ENCODE peak calls at places on chromosomes 6 and 20, in four cellular contexts. R is BE2C, E is cardiac muscle cell, J is fibroblast of mammary gland. Z is an unnamed sample.

GRCh38 chr6:29016559-29017427 is 11.7 kb upstream of the ZNF311 start:
- DNase-seq in R (peak), J (peak), E (peak), Z (peak)

GRCh38 chr6:166626177-166627038 is 643 bp downstream of the RPS6KA2 start:
- DNase-seq in R (peak), J (peak), E (peak), Z (no peak)

GRCh38 chr20:54981181-54981580 is 505.8 kb downstream of the DOK5 start:
- DNase-seq in R (no peak), J (no peak), E (no peak), Z (no peak)

GRCh38 chr20:36992802-36993334 is 41.4 kb upstream of the SAMHD1 start:
- DNase-seq in R (no peak), J (no peak), E (no peak), Z (no peak)

GRCh38 chr20:23641936-23642751 is 4.4 kb upstream of the CST3 start:
- DNase-seq in E (no peak), R (peak), J (peak), Z (peak)

GRCh38 chr6:116556065-116556464 is 2.5 kb downstream of the CALHM4 start:
- DNase-seq in J (peak), R (no peak), E (no peak), Z (peak)

GRCh38 chr6:154295733-154296132 is 60.9 kb downstream of the IPCEF1 start:
- DNase-seq in R (no peak), J (no peak), E (no peak), Z (no peak)

GRCh38 chr20:54231006-54231405 is 23.1 kb downstream of the PFDN4 start:
- DNase-seq in J (no peak), R (no peak), E (no peak), Z (no peak)

GRCh38 chr20:47148059-47148458 is 208.4 kb downstream of the ZMYND8 start:
- DNase-seq in J (no peak), E (no peak), R (no peak), Z (no peak)
- TF ChIP-seq CTCF in J (no peak), E (no peak), R (no peak), Z (no peak)

GRCh38 chr6:56760842-56761241 is 118.2 kb upstream of the DST start:
- DNase-seq in R (no peak), E (no peak), J (no peak), Z (no peak)

GRCh38 chr6:56766806-56767178 is 124.1 kb upstream of the DST start:
- DNase-seq in E (no peak), R (no peak), J (peak), Z (peak)

GRCh38 chr6:56765494-56765893 is 122.8 kb upstream of the DST start:
- DNase-seq in R (no peak), E (no peak), J (peak), Z (no peak)

GRCh38 chr6:56766139-56766805 is 123.6 kb upstream of the DST start:
- DNase-seq in E (no peak), J (no peak), R (no peak), Z (no peak)

GRCh38 chr6:56764081-56764566 is 121.4 kb upstream of the DST start:
- DNase-seq in R (peak), E (no peak), J (peak), Z (peak)
- TF ChIP-seq CTCF in R (peak), E (peak), J (peak), Z (peak)

DNA sequence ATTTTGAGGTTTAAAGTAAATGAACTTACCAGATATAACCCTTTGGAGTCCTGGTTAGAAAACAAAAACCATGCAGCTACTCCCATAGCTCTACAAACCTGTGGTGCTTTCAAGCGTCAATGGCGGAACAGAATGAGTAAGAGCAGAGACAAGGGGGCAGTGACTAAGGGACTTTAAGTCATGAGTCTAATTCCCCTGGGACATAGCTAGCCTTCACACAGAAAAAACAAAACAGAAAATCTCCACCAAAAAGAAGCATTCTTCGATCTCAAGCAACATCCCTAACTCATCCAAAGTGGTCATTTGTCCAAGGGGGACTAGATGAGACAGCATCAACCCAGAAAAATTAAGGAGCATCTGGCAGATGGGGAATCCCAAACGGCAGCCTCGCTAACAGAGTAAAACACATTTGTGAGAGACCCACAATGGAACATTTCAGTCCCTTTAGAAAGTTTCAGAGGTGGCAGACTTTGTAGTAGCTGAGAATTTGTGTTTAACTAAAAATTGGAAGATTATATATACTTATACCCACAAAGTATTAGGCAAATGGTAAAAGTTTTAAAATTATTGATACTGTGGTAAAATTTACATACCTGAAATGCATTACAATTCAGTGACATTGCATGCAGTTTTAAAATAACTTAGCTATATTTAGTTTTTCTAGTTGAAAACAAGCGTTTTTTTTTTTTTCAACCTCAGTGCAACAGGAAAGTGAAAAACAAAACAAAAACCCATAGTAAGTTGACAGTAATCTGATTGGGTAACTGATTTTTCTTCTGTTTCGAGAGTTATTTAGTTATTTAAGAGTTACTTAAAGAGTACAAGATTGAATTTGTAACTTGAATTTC is 67.5 kb downstream of the KCNQ5 start:
- DNase-seq in R (no peak), E (no peak), J (peak), Z (no peak)
- TF ChIP-seq CTCF in R (no peak), E (no peak), J (no peak), Z (no peak)

GRCh38 chr20:19649041-19649440 is 109.0 kb upstream of the RIN2 start:
- DNase-seq in R (no peak), J (no peak), E (no peak), Z (no peak)

GRCh38 chr20:19652591-19653026 is 105.4 kb upstream of the RIN2 start:
- DNase-seq in R (no peak), E (no peak), J (no peak), Z (no peak)

GRCh38 chr20:19644085-19644484 is 114.0 kb upstream of the RIN2 start:
- DNase-seq in J (no peak), E (no peak), R (no peak), Z (no peak)

GRCh38 chr20:19646963-19647362 is 111.1 kb upstream of the RIN2 start:
- DNase-seq in E (no peak), J (no peak), R (no peak), Z (no peak)

GRCh38 chr20:19647992-19648391 is 110.1 kb upstream of the RIN2 start:
- DNase-seq in E (no peak), J (no peak), R (no peak), Z (no peak)
- TF ChIP-seq CTCF in E (no peak), J (no peak), R (no peak), Z (no peak)

GRCh38 chr6:136383271-136383670 is 93.6 kb upstream of the BCLAF1 start:
- DNase-seq in J (peak), R (no peak), E (no peak), Z (no peak)

GRCh38 chr6:136382676-136383075 is 93.0 kb upstream of the BCLAF1 start:
- DNase-seq in E (no peak), J (no peak), R (no peak), Z (no peak)

GRCh38 chr6:136378888-136379287 is 89.2 kb upstream of the BCLAF1 start:
- DNase-seq in E (no peak), R (no peak), J (peak), Z (no peak)
- TF ChIP-seq CTCF in E (no peak), R (peak), J (peak), Z (peak)

DNA sequence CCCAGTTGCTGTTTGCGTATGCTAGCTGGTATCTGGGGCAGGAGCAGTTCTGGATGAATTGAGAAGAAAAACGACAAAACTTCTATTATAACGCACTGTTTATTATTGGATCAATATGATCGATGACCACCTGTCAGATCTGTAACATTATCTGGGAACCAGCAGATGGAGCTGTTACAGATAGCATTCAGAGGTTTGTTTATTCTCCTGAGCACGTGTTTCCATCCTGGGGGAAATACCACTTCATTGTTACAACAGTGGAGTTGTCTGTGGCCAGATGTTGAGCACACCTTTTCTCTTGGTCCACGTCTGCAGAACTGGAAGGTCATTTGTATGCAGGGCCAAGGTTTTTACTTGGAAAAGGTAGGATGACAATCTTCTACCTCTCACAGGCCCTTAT is 16.0 kb upstream of the NKX2-2 start:
- DNase-seq in J (no peak), E (no peak), R (no peak), Z (no peak)
- TF ChIP-seq CTCF in J (peak), E (no peak), R (peak), Z (peak)

DNA sequence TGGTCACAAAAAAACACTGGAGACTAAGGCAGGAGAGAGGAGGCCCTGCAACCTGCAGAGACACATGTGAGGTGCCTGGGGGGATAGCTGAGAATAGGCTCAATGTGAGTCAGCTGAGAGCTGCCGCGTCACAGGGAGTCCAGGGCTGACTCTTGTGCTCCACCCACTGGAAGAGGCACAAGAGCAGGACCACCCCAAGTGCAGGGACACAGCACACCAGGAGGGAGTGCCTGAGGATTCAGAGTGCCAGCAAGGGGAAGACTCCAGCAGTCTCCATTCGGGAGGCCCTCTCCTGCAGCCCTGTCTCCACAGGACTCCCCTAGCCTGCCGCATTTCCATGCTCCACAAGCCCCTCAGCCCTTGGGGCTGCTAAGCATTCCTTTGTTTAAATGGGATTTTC is 105.5 kb downstream of the HUS1B start:
- DNase-seq in J (peak), E (peak), R (peak), Z (no peak)
- TF ChIP-seq CTCF in J (peak), E (no peak), R (peak), Z (no peak)

GRCh38 chr6:160662842-160663241 is 1.2 kb downstream of the LPA start:
- DNase-seq in E (no peak), J (no peak), R (no peak), Z (no peak)

GRCh38 chr6:160661129-160661723 is 2.8 kb downstream of the LPA start:
- DNase-seq in J (no peak), E (no peak), R (no peak), Z (no peak)

DNA sequence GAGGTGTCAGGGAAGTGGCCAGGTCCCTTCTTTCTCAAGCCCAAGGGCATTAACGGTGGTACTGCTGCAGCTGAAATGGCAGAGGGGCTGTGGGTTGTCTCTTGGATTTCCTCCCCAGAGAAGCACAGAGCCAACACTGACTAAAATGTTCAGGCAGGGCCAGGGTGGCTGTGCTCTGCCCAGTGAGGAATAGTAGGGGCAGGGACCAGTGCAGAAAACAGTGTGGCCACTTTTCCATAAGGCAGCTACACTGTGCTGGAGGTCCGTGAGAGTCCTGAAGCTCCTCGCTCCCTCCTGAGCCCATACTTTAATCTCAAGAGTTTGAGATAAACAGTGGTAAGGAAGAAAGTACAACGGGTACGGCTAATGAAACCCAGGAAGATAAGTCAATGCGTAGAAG is 4.5 kb downstream of the LPA start:
- DNase-seq in E (no peak), J (no peak), R (no peak), Z (no peak)
- TF ChIP-seq CTCF in E (no peak), J (no peak), R (no peak), Z (no peak)

DNA sequence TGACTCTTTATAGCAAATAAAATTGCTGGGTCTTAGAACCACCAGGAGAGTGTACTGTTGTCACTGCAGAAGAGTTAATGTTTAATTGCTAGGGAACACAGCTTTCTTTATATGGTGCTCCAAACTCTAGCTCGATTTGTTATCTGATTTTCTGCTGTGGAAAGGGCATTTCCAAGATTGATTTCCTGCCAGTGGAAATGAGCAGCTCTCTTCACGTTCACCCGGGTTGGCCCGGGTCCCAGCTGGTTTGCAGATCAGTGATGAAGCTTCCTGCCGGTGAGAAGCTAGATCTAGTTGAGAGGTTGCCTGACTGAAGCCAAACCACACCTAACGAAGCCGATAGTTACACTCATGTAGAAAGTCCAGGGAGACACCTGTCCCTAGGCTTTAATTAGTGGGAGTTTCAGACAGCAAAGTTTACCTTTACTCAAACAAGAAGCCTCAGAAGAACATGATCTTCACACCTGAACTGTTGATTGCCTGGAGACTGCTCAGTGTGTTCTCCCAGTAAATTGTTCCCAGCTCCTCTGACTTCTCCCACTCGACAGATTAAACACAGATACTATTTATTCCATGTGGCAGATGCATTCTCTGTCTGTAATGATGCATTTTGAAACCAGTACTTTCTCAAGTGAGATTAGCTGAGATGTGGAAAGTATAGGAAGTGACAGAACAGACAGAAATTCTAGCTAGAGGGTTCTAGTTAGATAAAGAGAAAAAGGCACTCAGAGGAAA is 27.8 kb downstream of the PAQR8 start:
- DNase-seq in E (no peak), J (peak), R (peak), Z (peak)
- TF ChIP-seq CTCF in E (no peak), J (no peak), R (no peak), Z (peak)

DNA sequence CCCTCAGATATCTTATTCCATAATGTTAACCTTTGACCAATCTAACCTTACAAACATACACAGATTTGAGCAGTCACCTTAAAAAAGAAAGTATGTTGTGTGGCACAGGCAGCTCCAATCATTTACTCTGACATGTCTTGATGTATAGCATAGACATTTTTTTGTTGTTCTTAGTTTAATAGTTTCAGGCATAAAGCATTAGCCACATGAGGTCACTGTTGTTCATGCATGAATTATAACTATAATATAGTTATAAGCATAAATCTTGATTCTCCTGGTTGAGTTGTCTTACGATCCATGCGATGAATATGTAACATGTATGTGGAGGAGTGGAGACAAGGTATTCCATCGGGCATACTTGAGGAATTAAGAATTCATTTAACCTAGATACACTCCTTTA is 26.1 kb upstream of the NKAIN2 start:
- DNase-seq in J (peak), R (no peak), E (no peak), Z (no peak)
- TF ChIP-seq CTCF in J (peak), R (no peak), E (peak), Z (no peak)